ENCODE peak calls at places on chromosomes 13 and 19, in five cellular contexts. D is AG09319, O is CD14-positive monocyte, M is AG09309, N is cardiac fibroblast. S is an unnamed sample.

GRCh38 chr19:55340784-55341147 is 1.1 kb downstream of the KMT5C start:
- DNase-seq in O (no peak), N (no peak), D (no peak), M (no peak), S (no peak)

GRCh38 chr13:42574435-42575311 is 721 bp downstream of the TNFSF11 start:
- DNase-seq in M (no peak), O (no peak), D (no peak), N (no peak), S (no peak)

GRCh38 chr19:46015080-46015960 is 7.5 kb downstream of the PGLYRP1 start:
- DNase-seq in N (peak), M (no peak), O (peak), D (no peak), S (no peak)

GRCh38 chr13:113411216-113412023 is 41.9 kb downstream of the ADPRHL1 start:
- DNase-seq in N (peak), D (peak), M (peak), O (no peak), S (peak)

GRCh38 chr13:67235265-67235664 is 5.1 kb upstream of the PCDH9 start:
- DNase-seq in N (no peak), D (no peak), O (no peak), M (no peak), S (no peak)

GRCh38 chr19:54482889-54483288 is 9.8 kb upstream of the CDC42EP5 start:
- DNase-seq in D (no peak), N (no peak), O (no peak), M (no peak), S (no peak)

GRCh38 chr19:39100500-39101166 is 16.5 kb downstream of the ACP7 start:
- DNase-seq in O (no peak), M (no peak), D (no peak), N (no peak), S (no peak)

GRCh38 chr13:39051157-39051556 is 12.9 kb downstream of the NHLRC3 start:
- DNase-seq in N (peak), O (no peak), D (no peak), M (peak), S (peak)

GRCh38 chr13:90984737-90985136 is 362.8 kb upstream of the MIR17HG start:
- DNase-seq in M (no peak), O (no peak), N (no peak), D (no peak), S (no peak)

GRCh38 chr19:46413262-46414031 is at the start of gene CCDC8:
- DNase-seq in M (peak), N (peak), D (peak), O (no peak), S (peak)

GRCh38 chr19:4991538-4991937 is 22.6 kb downstream of the KDM4B start:
- DNase-seq in O (no peak), M (no peak), N (no peak), D (no peak), S (no peak)

GRCh38 chr19:32971715-32972540 is at the start of the genes CEP89 and FAAP24:
- DNase-seq in O (peak), N (peak), M (peak), D (peak), S (peak)

GRCh38 chr13:21164631-21165030 is 11.7 kb downstream of the SKA3 start:
- DNase-seq in M (no peak), D (no peak), O (no peak), N (no peak), S (no peak)

GRCh38 chr19:56084835-56085536 is 36.1 kb downstream of the ZNF787 start:
- DNase-seq in M (no peak), N (no peak), D (no peak), O (no peak), S (no peak)

GRCh38 chr19:55369651-55370304 is 485 bp downstream of the IL11 start:
- DNase-seq in M (no peak), N (peak), D (no peak), O (no peak), S (peak)

GRCh38 chr13:40786568-40786996 is 2.8 kb upstream of the SLC25A15 start:
- DNase-seq in D (no peak), M (no peak), O (no peak), N (peak), S (no peak)

DNA sequence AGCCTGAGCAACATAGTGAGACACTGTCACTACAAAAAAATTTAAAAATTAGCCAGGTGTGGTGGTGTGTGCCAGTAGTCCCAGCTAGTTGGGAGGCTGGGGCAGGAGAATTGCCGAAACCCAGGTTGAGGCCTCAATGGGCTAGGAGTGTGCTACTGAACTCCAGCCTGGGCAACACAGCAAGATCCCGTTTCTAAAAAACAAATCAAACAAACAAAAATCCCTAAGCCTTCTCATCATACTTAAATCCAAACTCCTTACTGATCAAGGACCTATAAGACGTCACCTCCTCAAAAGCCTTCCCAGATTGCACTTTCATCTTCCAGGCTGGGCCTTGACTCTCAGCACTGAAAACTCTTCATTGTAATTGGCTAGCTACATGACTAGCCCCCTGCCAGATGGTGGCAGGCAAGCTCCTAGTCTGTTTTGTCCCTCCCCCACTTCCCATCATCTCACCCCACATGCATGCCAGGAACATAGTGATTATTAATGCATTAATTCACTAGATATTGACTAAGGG is 17.5 kb upstream of the NANOS3 start:
- DNase-seq in D (no peak), M (no peak), O (no peak), N (peak), S (peak)
- TF ChIP-seq CTCF in D (no peak), M (no peak), O (no peak), N (no peak), S (peak)

GRCh38 chr19:17647071-17648020 is 40.8 kb downstream of the UNC13A start:
- DNase-seq in M (no peak), N (no peak), D (no peak), O (no peak), S (no peak)
- TF ChIP-seq CTCF in M (no peak), N (no peak), D (no peak), O (no peak), S (no peak)

GRCh38 chr19:6788896-6789295 is 16.4 kb downstream of the VAV1 start:
- DNase-seq in O (no peak), M (no peak), N (no peak), D (no peak), S (no peak)
- TF ChIP-seq CTCF in O (no peak), M (no peak), N (no peak), D (no peak), S (no peak)

GRCh38 chr13:26074706-26075105 is 22.9 kb upstream of the SHISA2 start:
- DNase-seq in M (no peak), O (no peak), N (peak), D (peak), S (no peak)
- TF ChIP-seq CTCF in M (no peak), O (no peak), N (peak), D (no peak), S (no peak)

DNA sequence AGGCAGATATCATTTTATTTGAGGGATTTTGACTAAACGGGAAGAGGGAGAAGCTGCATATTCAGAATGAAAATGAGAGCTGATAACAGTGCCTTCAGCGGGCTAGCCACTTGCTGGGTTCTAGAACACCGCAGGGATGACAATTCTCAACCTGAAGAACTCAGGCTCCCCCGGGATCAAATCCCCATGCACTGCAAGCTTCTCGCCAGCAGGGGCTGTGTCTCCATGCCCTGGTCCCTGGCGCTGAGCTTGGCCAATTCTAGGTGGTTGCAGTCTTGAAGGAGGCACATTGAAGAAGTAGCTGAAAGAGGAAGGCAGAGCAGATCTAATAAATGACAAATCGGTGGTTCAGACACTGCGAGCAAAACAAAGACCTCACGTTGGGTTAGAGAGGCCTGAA is 128.7 kb downstream of the UQCRFS1 start:
- DNase-seq in D (no peak), M (peak), O (no peak), N (peak), S (peak)
- TF ChIP-seq CTCF in D (peak), M (peak), O (no peak), N (peak), S (peak)

GRCh38 chr19:18456974-18457373 is 19.0 kb upstream of the ISYNA1 start:
- DNase-seq in M (no peak), O (no peak), N (peak), D (no peak), S (no peak)
- TF ChIP-seq CTCF in M (no peak), O (no peak), N (no peak), D (no peak), S (no peak)

GRCh38 chr19:17871878-17872250 is at the start of gene SLC5A5:
- DNase-seq in D (no peak), N (no peak), O (no peak), M (no peak), S (no peak)
- TF ChIP-seq CTCF in D (no peak), N (no peak), O (no peak), M (no peak), S (no peak)

DNA sequence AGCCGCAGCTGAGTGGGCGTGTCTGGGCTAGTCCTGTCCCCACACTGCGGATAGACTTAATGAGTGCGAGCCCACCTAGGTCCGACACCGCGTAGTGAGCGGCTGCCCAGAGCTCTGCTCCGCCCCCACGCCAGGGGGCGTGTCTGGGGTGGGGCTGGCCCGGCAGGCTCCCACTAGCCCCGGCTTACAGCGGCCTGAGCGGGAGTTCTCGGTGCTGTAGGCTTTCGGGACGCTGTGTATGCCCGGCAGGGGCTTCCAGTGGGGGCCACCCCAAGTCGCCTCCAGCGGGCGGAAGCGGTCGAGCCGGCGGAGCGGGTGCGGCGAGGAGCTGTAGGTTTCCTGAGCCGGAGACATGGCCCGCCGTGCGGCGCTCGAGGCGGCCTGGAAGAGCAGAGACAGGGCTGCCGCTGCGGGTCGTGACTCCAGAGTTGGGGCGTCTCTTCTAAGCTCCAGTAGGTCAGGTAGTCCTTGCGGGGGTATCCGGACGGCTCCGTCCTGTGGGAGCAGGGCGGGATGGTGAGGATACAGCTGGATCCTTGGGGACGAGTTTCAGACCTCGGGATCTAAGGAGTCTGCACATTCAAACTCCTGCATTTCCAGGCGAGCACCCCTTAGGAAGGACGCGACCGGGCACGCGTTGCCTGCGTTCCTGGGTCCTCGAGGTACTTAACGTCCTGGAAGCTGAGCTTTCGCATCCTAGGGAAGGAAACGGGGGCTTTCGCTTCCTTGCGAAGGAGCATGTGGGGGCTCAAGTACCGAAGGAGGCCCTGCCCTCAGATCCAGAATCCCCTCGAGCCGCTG is 1.2 kb downstream of the CGB7 start:
- DNase-seq in D (no peak), M (no peak), O (no peak), N (peak), S (no peak)
- TF ChIP-seq CTCF in D (peak), M (peak), O (peak), N (peak), S (peak)

GRCh38 chr19:13089139-13089856 is 13.4 kb downstream of the LYL1 start:
- DNase-seq in N (no peak), M (no peak), O (no peak), D (no peak), S (no peak)
- TF ChIP-seq CTCF in N (peak), M (peak), O (peak), D (peak), S (peak)

GRCh38 chr13:106520205-106521004 is 15.1 kb downstream of the EFNB2 start:
- DNase-seq in M (no peak), O (no peak), D (no peak), N (peak), S (peak)
- TF ChIP-seq CTCF in M (peak), O (no peak), D (peak), N (peak), S (peak)

S was measured in HFFc6.